ENCODE peak calls at places on chromosome 17, in ten cellular contexts. One of them, this sample, is unnamed.

GRCh38 chr17:75876938-75877751 is 1.2 kb downstream of the TRIM47 start:
- DNase-seq in CD8-positive, alpha-beta T cell: peak
- DNase-seq in thyroid gland: peak
- DNase-seq in neuronal stem cell: no peak
- DNase-seq in SK-N-SH: peak
- DNase-seq in adrenal gland: peak
- DNase-seq in colonic mucosa: peak
- DNase-seq in suprapubic skin: peak
- DNase-seq in tibial artery: peak
- DNase-seq in Peyer's patch: peak
- DNase-seq in this sample: peak

GRCh38 chr17:27338536-27338985 is 44.6 kb downstream of the WSB1 start:
- DNase-seq in CD8-positive, alpha-beta T cell: no peak
- DNase-seq in thyroid gland: no peak
- DNase-seq in neuronal stem cell: no peak
- DNase-seq in SK-N-SH: no peak
- DNase-seq in adrenal gland: no peak
- DNase-seq in colonic mucosa: no peak
- DNase-seq in suprapubic skin: no peak
- DNase-seq in tibial artery: peak
- DNase-seq in Peyer's patch: no peak
- DNase-seq in this sample: no peak

GRCh38 chr17:20206591-20206990 is 197.4 kb downstream of the SPECC1 start:
- DNase-seq in CD8-positive, alpha-beta T cell: no peak
- DNase-seq in thyroid gland: no peak
- DNase-seq in neuronal stem cell: no peak
- DNase-seq in SK-N-SH: no peak
- DNase-seq in adrenal gland: no peak
- DNase-seq in colonic mucosa: no peak
- DNase-seq in suprapubic skin: no peak
- DNase-seq in tibial artery: no peak
- DNase-seq in Peyer's patch: no peak
- DNase-seq in this sample: no peak

GRCh38 chr17:72576289-72576759 is 455.5 kb downstream of the SOX9 start:
- DNase-seq in CD8-positive, alpha-beta T cell: no peak
- DNase-seq in thyroid gland: no peak
- DNase-seq in neuronal stem cell: peak
- DNase-seq in SK-N-SH: no peak
- DNase-seq in adrenal gland: no peak
- DNase-seq in colonic mucosa: no peak
- DNase-seq in suprapubic skin: no peak
- DNase-seq in tibial artery: no peak
- DNase-seq in Peyer's patch: no peak
- DNase-seq in this sample: no peak

GRCh38 chr17:12719948-12720347 is 54.3 kb downstream of the MYOCD start:
- DNase-seq in CD8-positive, alpha-beta T cell: no peak
- DNase-seq in thyroid gland: no peak
- DNase-seq in neuronal stem cell: no peak
- DNase-seq in SK-N-SH: no peak
- DNase-seq in adrenal gland: no peak
- DNase-seq in colonic mucosa: no peak
- DNase-seq in suprapubic skin: no peak
- DNase-seq in tibial artery: no peak
- DNase-seq in Peyer's patch: no peak
- DNase-seq in this sample: no peak

GRCh38 chr17:30309591-30309990 is 17.8 kb upstream of the BLMH start:
- DNase-seq in CD8-positive, alpha-beta T cell: no peak
- DNase-seq in thyroid gland: no peak
- DNase-seq in neuronal stem cell: no peak
- DNase-seq in SK-N-SH: no peak
- DNase-seq in adrenal gland: no peak
- DNase-seq in colonic mucosa: no peak
- DNase-seq in suprapubic skin: no peak
- DNase-seq in tibial artery: no peak
- DNase-seq in Peyer's patch: no peak
- DNase-seq in this sample: no peak

GRCh38 chr17:73091770-73092517 is 544 bp downstream of the SLC39A11 start:
- DNase-seq in CD8-positive, alpha-beta T cell: no peak
- DNase-seq in thyroid gland: peak
- DNase-seq in neuronal stem cell: no peak
- DNase-seq in SK-N-SH: no peak
- DNase-seq in adrenal gland: peak
- DNase-seq in colonic mucosa: peak
- DNase-seq in suprapubic skin: no peak
- DNase-seq in tibial artery: no peak
- DNase-seq in Peyer's patch: peak
- DNase-seq in this sample: no peak

GRCh38 chr17:56125830-56126819 is 27.1 kb upstream of the ANKFN1 start:
- DNase-seq in CD8-positive, alpha-beta T cell: no peak
- DNase-seq in thyroid gland: peak
- DNase-seq in neuronal stem cell: peak
- DNase-seq in SK-N-SH: peak
- DNase-seq in adrenal gland: peak
- DNase-seq in colonic mucosa: no peak
- DNase-seq in suprapubic skin: no peak
- DNase-seq in tibial artery: no peak
- DNase-seq in Peyer's patch: no peak
- DNase-seq in this sample: no peak

GRCh38 chr17:71375948-71376347 is 744.9 kb upstream of the SOX9 start:
- DNase-seq in CD8-positive, alpha-beta T cell: no peak
- DNase-seq in thyroid gland: no peak
- DNase-seq in neuronal stem cell: no peak
- DNase-seq in SK-N-SH: no peak
- DNase-seq in adrenal gland: no peak
- DNase-seq in colonic mucosa: no peak
- DNase-seq in suprapubic skin: no peak
- DNase-seq in tibial artery: no peak
- DNase-seq in Peyer's patch: no peak
- DNase-seq in this sample: no peak
- H3K27ac ChIP-seq in CD8-positive, alpha-beta T cell: no peak
- H3K27ac ChIP-seq in thyroid gland: no peak
- H3K27ac ChIP-seq in neuronal stem cell: no peak
- H3K27ac ChIP-seq in SK-N-SH: no peak
- H3K27ac ChIP-seq in adrenal gland: no peak
- H3K27ac ChIP-seq in colonic mucosa: no peak
- H3K27ac ChIP-seq in suprapubic skin: no peak
- H3K27ac ChIP-seq in tibial artery: no peak
- H3K27ac ChIP-seq in Peyer's patch: no peak
- H3K27ac ChIP-seq in this sample: no peak

DNA sequence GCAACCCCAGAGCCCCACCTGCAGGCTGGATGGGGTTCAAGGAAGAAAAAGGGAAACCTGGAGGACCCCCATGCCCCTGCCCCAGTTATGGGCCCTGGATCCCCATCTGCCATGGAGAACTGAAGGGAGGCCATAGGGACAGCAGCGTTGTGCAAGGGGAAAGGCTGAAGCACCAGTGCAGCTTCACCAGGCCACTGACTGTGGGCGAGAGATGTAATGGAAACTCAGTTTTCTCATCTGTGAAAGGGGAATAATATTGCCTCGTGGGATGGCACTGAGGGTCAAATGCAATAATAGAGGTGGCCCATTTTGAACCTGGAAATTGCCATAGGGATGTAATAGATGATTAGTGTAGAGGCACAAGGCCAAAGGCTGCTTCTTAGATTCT is 9.9 kb upstream of the TSPOAP1 start:
- DNase-seq in CD8-positive, alpha-beta T cell: no peak
- DNase-seq in thyroid gland: no peak
- DNase-seq in neuronal stem cell: no peak
- DNase-seq in SK-N-SH: no peak
- DNase-seq in adrenal gland: no peak
- DNase-seq in colonic mucosa: no peak
- DNase-seq in suprapubic skin: no peak
- DNase-seq in tibial artery: no peak
- DNase-seq in Peyer's patch: no peak
- DNase-seq in this sample: no peak
- H3K4me3 ChIP-seq in CD8-positive, alpha-beta T cell: peak
- H3K4me3 ChIP-seq in thyroid gland: no peak
- H3K4me3 ChIP-seq in neuronal stem cell: no peak
- H3K4me3 ChIP-seq in SK-N-SH: no peak
- H3K4me3 ChIP-seq in adrenal gland: no peak
- H3K4me3 ChIP-seq in colonic mucosa: no peak
- H3K4me3 ChIP-seq in suprapubic skin: no peak
- H3K4me3 ChIP-seq in tibial artery: no peak
- H3K4me3 ChIP-seq in Peyer's patch: peak
- H3K4me3 ChIP-seq in this sample: peak

DNA sequence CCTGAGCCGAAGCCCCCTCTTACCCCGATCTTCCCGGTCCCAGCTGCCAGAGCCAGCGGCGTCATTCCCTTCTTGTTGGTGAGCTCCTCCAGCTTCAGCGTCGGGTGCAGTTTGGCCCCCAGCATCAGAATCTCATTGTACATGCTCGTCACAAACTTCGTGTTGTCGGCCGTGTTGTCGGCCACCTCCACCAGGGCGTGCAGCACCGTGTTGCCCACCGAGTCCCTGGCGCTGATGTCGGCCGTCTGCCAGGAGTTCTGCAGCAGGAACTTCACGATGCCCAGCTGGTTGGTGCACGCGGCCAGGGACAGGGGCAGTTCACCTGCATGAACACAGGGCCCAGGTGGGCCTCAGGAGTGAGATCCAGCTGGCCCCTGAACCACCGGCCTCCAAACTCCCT is 19.4 kb downstream of the TRPV1 start:
- DNase-seq in CD8-positive, alpha-beta T cell: no peak
- DNase-seq in thyroid gland: no peak
- DNase-seq in neuronal stem cell: no peak
- DNase-seq in SK-N-SH: no peak
- DNase-seq in adrenal gland: no peak
- DNase-seq in colonic mucosa: no peak
- DNase-seq in suprapubic skin: no peak
- DNase-seq in tibial artery: no peak
- DNase-seq in Peyer's patch: no peak
- DNase-seq in this sample: no peak
- H3K27ac ChIP-seq in CD8-positive, alpha-beta T cell: no peak
- H3K27ac ChIP-seq in thyroid gland: no peak
- H3K27ac ChIP-seq in neuronal stem cell: no peak
- H3K27ac ChIP-seq in SK-N-SH: no peak
- H3K27ac ChIP-seq in adrenal gland: no peak
- H3K27ac ChIP-seq in colonic mucosa: no peak
- H3K27ac ChIP-seq in suprapubic skin: no peak
- H3K27ac ChIP-seq in tibial artery: no peak
- H3K27ac ChIP-seq in Peyer's patch: no peak
- H3K27ac ChIP-seq in this sample: no peak

GRCh38 chr17:80981062-80981902 is 10.4 kb upstream of the CHMP6 start:
- DNase-seq in CD8-positive, alpha-beta T cell: peak
- DNase-seq in thyroid gland: no peak
- DNase-seq in neuronal stem cell: peak
- DNase-seq in SK-N-SH: peak
- DNase-seq in adrenal gland: no peak
- DNase-seq in colonic mucosa: no peak
- DNase-seq in suprapubic skin: no peak
- DNase-seq in tibial artery: no peak
- DNase-seq in Peyer's patch: no peak
- DNase-seq in this sample: no peak

GRCh38 chr17:80980397-80981061 is 11.1 kb upstream of the CHMP6 start:
- DNase-seq in CD8-positive, alpha-beta T cell: no peak
- DNase-seq in thyroid gland: no peak
- DNase-seq in neuronal stem cell: no peak
- DNase-seq in SK-N-SH: no peak
- DNase-seq in adrenal gland: no peak
- DNase-seq in colonic mucosa: no peak
- DNase-seq in suprapubic skin: no peak
- DNase-seq in tibial artery: no peak
- DNase-seq in Peyer's patch: no peak
- DNase-seq in this sample: no peak

GRCh38 chr17:80982426-80982974 is 9.1 kb upstream of the CHMP6 start:
- DNase-seq in CD8-positive, alpha-beta T cell: no peak
- DNase-seq in thyroid gland: no peak
- DNase-seq in neuronal stem cell: no peak
- DNase-seq in SK-N-SH: no peak
- DNase-seq in adrenal gland: no peak
- DNase-seq in colonic mucosa: no peak
- DNase-seq in suprapubic skin: peak
- DNase-seq in tibial artery: no peak
- DNase-seq in Peyer's patch: no peak
- DNase-seq in this sample: no peak

GRCh38 chr17:80983545-80983944 is 8.1 kb upstream of the CHMP6 start:
- DNase-seq in CD8-positive, alpha-beta T cell: no peak
- DNase-seq in thyroid gland: no peak
- DNase-seq in neuronal stem cell: no peak
- DNase-seq in SK-N-SH: no peak
- DNase-seq in adrenal gland: no peak
- DNase-seq in colonic mucosa: no peak
- DNase-seq in suprapubic skin: peak
- DNase-seq in tibial artery: no peak
- DNase-seq in Peyer's patch: no peak
- DNase-seq in this sample: no peak

DNA sequence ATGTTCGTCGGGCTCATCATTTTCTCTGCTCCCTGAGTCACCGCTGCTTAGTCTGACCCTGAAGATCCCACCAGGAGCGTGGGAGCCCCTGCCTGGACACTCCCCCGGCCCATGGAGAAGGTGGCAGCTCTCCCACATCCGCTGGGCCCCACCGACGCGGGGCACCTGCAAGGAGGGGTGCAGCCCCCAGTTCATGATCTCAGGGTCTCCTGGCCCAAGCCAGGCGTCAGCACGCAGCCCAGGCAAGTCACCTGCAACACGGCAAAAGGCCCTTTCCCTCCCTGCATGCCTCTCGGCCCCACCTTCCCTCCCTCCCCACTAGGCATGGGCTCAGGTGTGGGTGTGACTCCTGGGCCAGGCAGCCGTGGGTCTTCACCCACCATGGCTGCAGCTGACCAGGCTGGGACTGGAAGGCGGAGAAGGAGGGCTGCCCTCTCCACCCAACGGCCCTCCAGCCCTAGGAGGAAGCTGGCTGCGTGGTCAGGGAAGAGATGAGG is 9.7 kb upstream of the CHMP6 start:
- DNase-seq in CD8-positive, alpha-beta T cell: no peak
- DNase-seq in thyroid gland: no peak
- DNase-seq in neuronal stem cell: no peak
- DNase-seq in SK-N-SH: no peak
- DNase-seq in adrenal gland: no peak
- DNase-seq in colonic mucosa: no peak
- DNase-seq in suprapubic skin: no peak
- DNase-seq in tibial artery: no peak
- DNase-seq in Peyer's patch: no peak
- DNase-seq in this sample: no peak
- H3K4me3 ChIP-seq in CD8-positive, alpha-beta T cell: no peak
- H3K4me3 ChIP-seq in thyroid gland: no peak
- H3K4me3 ChIP-seq in neuronal stem cell: no peak
- H3K4me3 ChIP-seq in SK-N-SH: no peak
- H3K4me3 ChIP-seq in adrenal gland: no peak
- H3K4me3 ChIP-seq in colonic mucosa: no peak
- H3K4me3 ChIP-seq in suprapubic skin: no peak
- H3K4me3 ChIP-seq in tibial artery: no peak
- H3K4me3 ChIP-seq in Peyer's patch: no peak
- H3K4me3 ChIP-seq in this sample: no peak

DNA sequence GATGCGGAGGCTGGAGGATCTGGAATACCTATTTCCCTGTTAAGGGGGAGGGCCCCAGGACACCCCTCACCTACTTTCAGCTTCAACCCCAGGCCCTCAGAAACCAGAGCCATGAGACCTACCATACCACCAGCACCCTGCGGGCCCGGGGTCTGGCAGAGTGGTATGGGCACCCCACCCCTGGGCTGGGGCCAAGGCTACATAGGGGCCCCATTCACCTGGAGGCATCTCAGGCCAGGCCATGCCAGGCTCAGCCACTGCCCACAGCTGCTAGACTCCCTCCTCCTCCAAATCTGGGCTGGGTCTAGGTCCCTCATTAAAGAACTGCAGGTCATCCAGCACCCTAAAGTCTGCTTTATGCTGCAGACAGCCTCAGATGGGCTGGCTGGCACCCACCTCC is 9.0 kb downstream of the FNDC8 start:
- DNase-seq in CD8-positive, alpha-beta T cell: no peak
- DNase-seq in thyroid gland: no peak
- DNase-seq in neuronal stem cell: no peak
- DNase-seq in SK-N-SH: no peak
- DNase-seq in adrenal gland: no peak
- DNase-seq in colonic mucosa: no peak
- DNase-seq in suprapubic skin: no peak
- DNase-seq in tibial artery: no peak
- DNase-seq in Peyer's patch: no peak
- DNase-seq in this sample: peak
- H3K27ac ChIP-seq in CD8-positive, alpha-beta T cell: no peak
- H3K27ac ChIP-seq in thyroid gland: no peak
- H3K27ac ChIP-seq in neuronal stem cell: no peak
- H3K27ac ChIP-seq in SK-N-SH: no peak
- H3K27ac ChIP-seq in adrenal gland: no peak
- H3K27ac ChIP-seq in colonic mucosa: no peak
- H3K27ac ChIP-seq in suprapubic skin: no peak
- H3K27ac ChIP-seq in tibial artery: no peak
- H3K27ac ChIP-seq in Peyer's patch: no peak
- H3K27ac ChIP-seq in this sample: no peak

This sample was measured in coronary artery.